ENCODE peak calls at places on chromosomes 7 and 10, in six cellular contexts. O, G, Q, J, Y and C are unnamed samples.

GRCh38 chr7:105932835-105933477 is 30.1 kb upstream of the CDHR3 start:
- DNase-seq in O (peak), G (no peak), Q (peak), J (no peak), Y (peak), C (peak)

GRCh38 chr10:24857001-24857695 is 95.3 kb downstream of the PRTFDC1 start:
- DNase-seq in O (no peak), G (no peak), Q (no peak), J (no peak), Y (no peak), C (no peak)

GRCh38 chr10:91694170-91694794 is 61.4 kb upstream of the PPP1R3C start:
- DNase-seq in O (no peak), G (no peak), Q (peak), J (peak), Y (no peak), C (no peak)

GRCh38 chr7:25389489-25390106 is 161.3 kb upstream of the NPVF start:
- DNase-seq in O (no peak), G (no peak), Q (peak), J (peak), Y (no peak), C (no peak)

GRCh38 chr7:22872087-22872807 is 49.6 kb upstream of the TOMM7 start:
- DNase-seq in O (no peak), G (no peak), Q (no peak), J (no peak), Y (no peak), C (no peak)

GRCh38 chr7:4080013-4080412 is 602.1 kb upstream of the FOXK1 start:
- DNase-seq in O (no peak), G (no peak), Q (no peak), J (no peak), Y (no peak), C (no peak)

GRCh38 chr7:1809070-1809469 is 139.0 kb downstream of the ELFN1 start:
- DNase-seq in O (no peak), G (no peak), Q (no peak), J (no peak), Y (no peak), C (no peak)

GRCh38 chr10:2119316-2119715 is 382.0 kb upstream of the ADARB2 start:
- DNase-seq in O (no peak), G (peak), Q (no peak), J (no peak), Y (no peak), C (no peak)

GRCh38 chr10:99276848-99277486 is 41.3 kb upstream of the HPSE2 start:
- DNase-seq in O (no peak), G (no peak), Q (peak), J (no peak), Y (no peak), C (no peak)

GRCh38 chr7:80017101-80017500 is 117.5 kb upstream of the GNAI1 start:
- DNase-seq in O (no peak), G (no peak), Q (no peak), J (no peak), Y (no peak), C (no peak)

GRCh38 chr10:79104264-79104954 is 35.6 kb downstream of the ZMIZ1 start:
- DNase-seq in O (no peak), G (no peak), Q (no peak), J (peak), Y (no peak), C (no peak)

GRCh38 chr7:44285561-44285960 is 39.8 kb downstream of the CAMK2B start:
- DNase-seq in O (no peak), G (no peak), Q (no peak), J (no peak), Y (no peak), C (no peak)

GRCh38 chr10:29950391-29950790 is 109.0 kb downstream of the JCAD start:
- DNase-seq in O (no peak), G (no peak), Q (no peak), J (no peak), Y (no peak), C (no peak)

GRCh38 chr7:7720750-7721621 is 2.6 kb upstream of the RPA3 start:
- DNase-seq in O (no peak), G (no peak), Q (no peak), J (no peak), Y (no peak), C (no peak)

GRCh38 chr7:31123317-31123716 is 71.2 kb downstream of the ADCYAP1R1 start:
- DNase-seq in O (no peak), G (no peak), Q (no peak), J (no peak), Y (no peak), C (no peak)

GRCh38 chr7:31129067-31129466 is 77.0 kb downstream of the ADCYAP1R1 start:
- DNase-seq in O (no peak), G (no peak), Q (peak), J (no peak), Y (no peak), C (no peak)

GRCh38 chr7:31125171-31125570 is 73.1 kb downstream of the ADCYAP1R1 start:
- DNase-seq in O (no peak), G (no peak), Q (no peak), J (no peak), Y (no peak), C (no peak)

GRCh38 chr7:31123726-31124125 is 71.6 kb downstream of the ADCYAP1R1 start:
- DNase-seq in O (no peak), G (no peak), Q (no peak), J (no peak), Y (no peak), C (no peak)

DNA sequence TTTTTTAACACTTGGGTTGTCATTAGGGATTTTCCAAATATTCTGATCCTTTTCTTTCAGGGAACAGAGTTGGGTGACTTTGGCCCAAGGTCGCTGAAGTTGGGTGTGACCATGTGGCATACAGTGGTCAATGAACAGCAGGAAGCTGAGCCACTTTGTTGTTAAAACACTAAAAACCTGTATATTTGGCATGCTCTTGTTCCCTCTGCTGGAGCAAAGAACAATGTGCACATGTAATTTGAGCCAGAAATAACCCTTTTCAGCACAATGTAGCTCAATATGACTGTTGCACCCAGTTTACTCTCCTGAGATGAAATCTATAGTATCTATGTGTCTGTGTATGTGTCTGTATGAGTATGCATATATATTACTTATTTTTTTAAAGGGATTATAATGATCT is 74.9 kb downstream of the ADCYAP1R1 start:
- DNase-seq in O (peak), G (no peak), Q (no peak), J (no peak), Y (no peak), C (no peak)
- TF ChIP-seq CTCF in O (peak), G (peak), Q (peak), J (no peak), Y (peak), C (peak)

GRCh38 chr7:135666156-135666555 is 3.8 kb downstream of the STMP1 start:
- DNase-seq in O (no peak), G (no peak), Q (no peak), J (no peak), Y (no peak), C (no peak)

GRCh38 chr7:135662123-135662372 is 266 bp upstream of the STMP1 start:
- DNase-seq in O (no peak), G (no peak), Q (no peak), J (no peak), Y (no peak), C (no peak)

GRCh38 chr7:135665072-135665471 is 2.8 kb downstream of the STMP1 start:
- DNase-seq in O (no peak), G (no peak), Q (no peak), J (no peak), Y (no peak), C (no peak)

GRCh38 chr7:135662373-135663114 is at the start of gene STMP1:
- DNase-seq in O (peak), G (peak), Q (peak), J (peak), Y (peak), C (peak)

DNA sequence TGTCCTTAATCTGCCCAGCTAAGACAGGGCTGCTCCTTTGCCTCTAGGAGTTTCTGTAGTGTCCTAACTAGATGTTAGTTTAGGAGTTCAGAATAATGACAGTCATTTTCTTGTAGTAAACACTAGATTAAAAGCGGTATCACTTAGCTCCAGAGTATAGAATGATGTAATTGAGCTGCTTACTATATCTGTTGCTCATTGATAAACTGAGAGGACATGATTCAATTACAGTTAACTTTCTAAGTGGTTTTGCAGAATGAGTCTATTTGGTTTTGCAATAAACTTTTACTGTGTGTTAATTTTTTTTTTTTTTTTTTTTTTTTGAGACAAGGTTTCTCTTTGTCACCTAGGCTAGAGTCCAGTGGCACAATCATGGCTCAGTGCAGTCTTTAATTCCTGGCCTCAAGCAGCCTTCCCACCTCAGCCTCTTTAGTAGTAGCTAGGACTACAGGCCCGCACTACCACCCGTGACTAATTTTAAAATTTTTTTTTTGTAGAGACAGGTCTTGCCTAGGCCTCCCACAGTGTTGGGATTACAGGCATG is 1.8 kb downstream of the STMP1 start:
- DNase-seq in O (no peak), G (no peak), Q (no peak), J (no peak), Y (no peak), C (no peak)
- H3K4me3 ChIP-seq in O (peak), G (no peak), Q (peak), J (no peak), Y (peak), C (peak)

GRCh38 chr10:60570941-60571340 is 181.3 kb upstream of the ANK3 start:
- DNase-seq in O (no peak), G (no peak), Q (no peak), J (no peak), Y (no peak), C (no peak)

GRCh38 chr10:60570272-60570865 is 180.7 kb upstream of the ANK3 start:
- DNase-seq in O (no peak), G (no peak), Q (no peak), J (no peak), Y (no peak), C (no peak)

GRCh38 chr10:60574388-60574787 is 184.7 kb upstream of the ANK3 start:
- DNase-seq in O (no peak), G (no peak), Q (no peak), J (no peak), Y (no peak), C (no peak)

GRCh38 chr10:60573342-60573741 is 183.7 kb upstream of the ANK3 start:
- DNase-seq in O (no peak), G (peak), Q (no peak), J (no peak), Y (no peak), C (no peak)

DNA sequence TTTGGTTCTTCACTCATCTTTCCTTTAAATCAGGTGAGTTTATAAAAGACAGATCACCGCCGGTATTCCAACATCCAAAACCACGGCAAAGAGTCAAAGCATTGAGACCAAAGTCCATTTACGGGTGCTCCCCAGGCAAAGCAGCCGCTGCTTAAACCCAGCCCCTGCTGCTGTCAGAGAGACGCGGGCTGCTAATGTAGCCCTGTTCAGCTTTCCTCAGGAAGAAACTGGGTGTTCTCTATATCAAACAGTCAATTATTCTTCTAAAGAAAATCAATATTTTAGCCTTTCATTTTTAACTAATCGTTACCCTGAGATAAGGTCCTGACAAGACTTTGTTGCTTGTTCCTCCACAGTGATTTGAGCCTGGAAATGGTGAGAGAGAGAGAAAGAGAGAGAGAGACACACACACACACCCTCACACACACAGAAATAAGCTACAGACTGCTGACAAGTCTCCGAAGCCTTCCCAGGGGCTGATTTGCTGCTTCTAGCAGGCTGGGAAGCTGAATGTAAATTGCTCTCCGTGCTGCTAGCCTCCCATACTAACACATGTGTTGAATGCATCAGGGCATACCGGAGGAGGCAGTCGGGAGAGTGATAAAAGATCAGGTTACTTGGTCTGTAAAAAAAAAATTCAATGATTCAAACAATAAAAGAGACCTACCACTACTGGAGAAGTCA is 183.0 kb upstream of the ANK3 start:
- DNase-seq in O (peak), G (peak), Q (peak), J (peak), Y (peak), C (no peak)
- TF ChIP-seq CTCF in O (no peak), G (no peak), Q (no peak), J (no peak), Y (no peak), C (no peak)

GRCh38 chr7:128033246-128033645 is 2.0 kb upstream of the LRRC4 start:
- DNase-seq in O (no peak), G (no peak), Q (no peak), J (no peak), Y (no peak), C (no peak)

GRCh38 chr7:128030999-128031681 is at the start of gene LRRC4:
- DNase-seq in O (no peak), G (no peak), Q (peak), J (no peak), Y (no peak), C (no peak)

GRCh38 chr7:128030263-128030998 is 806 bp downstream of the LRRC4 start:
- DNase-seq in O (no peak), G (no peak), Q (peak), J (no peak), Y (no peak), C (no peak)

GRCh38 chr7:128032605-128033235 is 1.5 kb upstream of the LRRC4 start:
- DNase-seq in O (no peak), G (no peak), Q (peak), J (no peak), Y (no peak), C (no peak)

DNA sequence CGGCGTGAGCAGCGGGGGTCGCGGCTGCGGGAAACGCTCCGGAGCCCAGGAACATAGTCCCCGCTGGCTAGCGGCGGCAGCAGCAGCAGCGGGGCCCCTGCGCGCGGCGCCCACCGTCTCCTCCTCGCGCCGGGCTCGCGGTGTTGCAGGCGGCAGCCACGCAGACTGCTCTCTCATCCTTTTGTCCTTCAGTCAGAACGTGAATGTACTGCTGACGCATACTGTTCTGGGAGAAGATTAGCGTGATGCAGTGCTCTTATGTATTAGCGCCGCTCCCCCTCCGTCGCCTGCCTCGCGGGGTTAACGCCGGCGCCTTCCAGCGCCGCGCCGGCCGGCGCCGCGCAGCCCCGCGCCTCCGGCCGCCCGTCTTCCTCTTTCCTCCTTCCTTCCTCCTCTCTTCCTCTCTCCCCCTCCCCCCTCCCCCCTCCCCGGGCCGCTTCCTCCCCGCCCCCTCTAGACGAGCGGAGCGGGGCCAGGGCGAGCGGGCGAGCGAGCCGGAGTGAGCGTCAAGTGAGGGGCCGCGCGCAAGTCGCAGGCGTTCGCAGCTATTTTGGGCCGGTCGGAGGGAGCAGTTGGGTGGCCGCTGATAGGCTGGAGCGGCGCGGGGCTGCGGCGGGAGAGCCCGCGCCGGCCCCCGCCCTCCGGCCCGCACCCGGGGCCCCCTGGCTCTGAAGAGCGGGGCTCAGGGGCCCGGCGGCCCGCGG is 816 bp upstream of the LRRC4 start:
- DNase-seq in O (peak), G (peak), Q (peak), J (no peak), Y (peak), C (peak)
- H3K4me3 ChIP-seq in O (peak), G (peak), Q (peak), J (no peak), Y (peak), C (peak)